ENCODE peak calls at places on chromosomes 6 and 20, in nine cellular contexts. B, F, G, J, Y, I, S, E and O are unnamed samples.

GRCh38 chr20:2005831-2006426 is 12.1 kb upstream of the PDYN start:
- DNase-seq in B (peak; percentile 67), F (no peak), G (no peak), J (peak; percentile 50), Y (peak; percentile 62), I (no peak), S (peak; percentile 16), E (peak; percentile 54), O (no peak)

GRCh38 chr6:33123732-33124524 is 48.1 kb downstream of the HLA-DPB1 start:
- DNase-seq in B (no peak), F (no peak), G (peak; percentile 10), J (peak; percentile 37), Y (no peak), I (no peak), S (no peak), E (no peak), O (no peak)

GRCh38 chr20:31824125-31824485 is 4.9 kb downstream of the MYLK2 start:
- DNase-seq in B (no peak), F (no peak), G (no peak), J (no peak), Y (no peak), I (no peak), S (no peak), E (no peak), O (no peak)

GRCh38 chr20:64033981-64034493 is 1.9 kb upstream of the C20orf204 start:
- DNase-seq in B (no peak), F (peak; percentile 82), G (no peak), J (peak; percentile 16), Y (no peak), I (no peak), S (no peak), E (no peak), O (no peak)

GRCh38 chr20:3646651-3647050 is 16.5 kb downstream of the GFRA4 start:
- DNase-seq in B (no peak), F (no peak), G (no peak), J (no peak), Y (no peak), I (no peak), S (no peak), E (no peak), O (no peak)

GRCh38 chr6:126529605-126530004 is 189.7 kb downstream of the CENPW start:
- DNase-seq in B (no peak), F (no peak), G (no peak), J (no peak), Y (no peak), I (no peak), S (no peak), E (no peak), O (no peak)

GRCh38 chr6:79544299-79544927 is 7.2 kb upstream of the LCA5 start:
- DNase-seq in B (no peak), F (no peak), G (no peak), J (peak; percentile 56), Y (no peak), I (no peak), S (no peak), E (peak; percentile 54), O (no peak)

GRCh38 chr6:93823489-93823888 is 404.1 kb upstream of the EPHA7 start:
- DNase-seq in B (no peak), F (no peak), G (no peak), J (no peak), Y (no peak), I (no peak), S (no peak), E (no peak), O (no peak)

GRCh38 chr6:40425192-40425919 is 161.8 kb downstream of the LRFN2 start:
- DNase-seq in B (peak; percentile 30), F (peak; percentile 80), G (no peak), J (no peak), Y (peak; percentile 40), I (no peak), S (no peak), E (no peak), O (no peak)

GRCh38 chr6:97215157-97215769 is 67.8 kb downstream of the MMS22L start:
- DNase-seq in B (no peak), F (no peak), G (peak; percentile 0), J (peak; percentile 77), Y (no peak), I (no peak), S (no peak), E (peak; percentile 8), O (no peak)

GRCh38 chr6:65979120-65979519 is 272.1 kb upstream of the EYS start:
- DNase-seq in B (no peak), F (no peak), G (no peak), J (peak; percentile 2), Y (no peak), I (no peak), S (no peak), E (no peak), O (no peak)

GRCh38 chr6:12066297-12066696 is 54.2 kb downstream of the HIVEP1 start:
- DNase-seq in B (no peak), F (no peak), G (no peak), J (peak; percentile 47), Y (no peak), I (no peak), S (no peak), E (no peak), O (no peak)

GRCh38 chr20:25043499-25044260 is 14.3 kb downstream of the ACSS1 start:
- DNase-seq in B (no peak), F (peak; percentile 61), G (no peak), J (no peak), Y (no peak), I (no peak), S (no peak), E (no peak), O (no peak)
- H3K4me1 ChIP-seq in B (peaks cover 97% of the 10 kb centered on the region), F (peaks cover 58% of the 10 kb centered on the region), G (no peaks in the 10 kb centered on the region), J (peaks cover 10% of the 10 kb centered on the region), Y (peaks cover 98% of the 10 kb centered on the region), I (peaks cover 61% of the 10 kb centered on the region), S (peaks cover 39% of the 10 kb centered on the region), E (peaks cover 14% of the 10 kb centered on the region), O (no peaks in the 10 kb centered on the region)

GRCh38 chr6:118905084-118905483 is 11.1 kb downstream of the ASF1A start:
- DNase-seq in B (no peak), F (no peak), G (no peak), J (no peak), Y (no peak), I (no peak), S (no peak), E (no peak), O (no peak)

GRCh38 chr6:118908441-118908840 is 14.5 kb downstream of the ASF1A start:
- DNase-seq in B (no peak), F (no peak), G (no peak), J (no peak), Y (no peak), I (no peak), S (no peak), E (no peak), O (no peak)

GRCh38 chr6:118903134-118903533 is 9.2 kb downstream of the ASF1A start:
- DNase-seq in B (no peak), F (no peak), G (no peak), J (no peak), Y (no peak), I (no peak), S (no peak), E (no peak), O (no peak)

GRCh38 chr6:118903691-118904090 is 9.7 kb downstream of the ASF1A start:
- DNase-seq in B (no peak), F (no peak), G (no peak), J (no peak), Y (no peak), I (no peak), S (no peak), E (no peak), O (no peak)

GRCh38 chr6:118905851-118906250 is 11.9 kb downstream of the ASF1A start:
- DNase-seq in B (no peak), F (no peak), G (no peak), J (no peak), Y (no peak), I (no peak), S (no peak), E (no peak), O (no peak)
- H3K4me3 ChIP-seq in B (no peak overlapping the region), F (no peak overlapping the region), G (no peak overlapping the region), J (no peak overlapping the region), Y (no peak overlapping the region), I (no peak overlapping the region), S (no peak overlapping the region), E (no peak overlapping the region), O (no peak overlapping the region)

GRCh38 chr20:17875106-17875980 is 93.3 kb downstream of the SNX5 start:
- DNase-seq in B (no peak), F (peak; percentile 92), G (no peak), J (peak; percentile 93), Y (peak; percentile 45), I (no peak), S (no peak), E (no peak), O (no peak)
- H3K27ac ChIP-seq in B (no peak overlapping the region), F (peak overlapping the region; percentile 77), G (peak overlapping the region; percentile 65), J (peak overlapping the region; percentile 70), Y (peak overlapping the region; percentile 54), I (no peak overlapping the region), S (no peak overlapping the region), E (no peak overlapping the region), O (no peak overlapping the region)

GRCh38 chr6:7161845-7162244 is 54.1 kb downstream of the RREB1 start:
- DNase-seq in B (no peak), F (no peak), G (no peak), J (no peak), Y (no peak), I (no peak), S (no peak), E (no peak), O (no peak)

GRCh38 chr6:7161253-7161623 is 53.5 kb downstream of the RREB1 start:
- DNase-seq in B (no peak), F (no peak), G (no peak), J (no peak), Y (no peak), I (no peak), S (no peak), E (no peak), O (no peak)

GRCh38 chr6:7157752-7158616 is 50.2 kb downstream of the RREB1 start:
- DNase-seq in B (no peak), F (no peak), G (no peak), J (no peak), Y (no peak), I (no peak), S (no peak), E (no peak), O (no peak)

GRCh38 chr6:7156666-7157278 is 49.0 kb downstream of the RREB1 start:
- DNase-seq in B (no peak), F (no peak), G (no peak), J (peak; percentile 52), Y (no peak), I (no peak), S (no peak), E (no peak), O (no peak)

DNA sequence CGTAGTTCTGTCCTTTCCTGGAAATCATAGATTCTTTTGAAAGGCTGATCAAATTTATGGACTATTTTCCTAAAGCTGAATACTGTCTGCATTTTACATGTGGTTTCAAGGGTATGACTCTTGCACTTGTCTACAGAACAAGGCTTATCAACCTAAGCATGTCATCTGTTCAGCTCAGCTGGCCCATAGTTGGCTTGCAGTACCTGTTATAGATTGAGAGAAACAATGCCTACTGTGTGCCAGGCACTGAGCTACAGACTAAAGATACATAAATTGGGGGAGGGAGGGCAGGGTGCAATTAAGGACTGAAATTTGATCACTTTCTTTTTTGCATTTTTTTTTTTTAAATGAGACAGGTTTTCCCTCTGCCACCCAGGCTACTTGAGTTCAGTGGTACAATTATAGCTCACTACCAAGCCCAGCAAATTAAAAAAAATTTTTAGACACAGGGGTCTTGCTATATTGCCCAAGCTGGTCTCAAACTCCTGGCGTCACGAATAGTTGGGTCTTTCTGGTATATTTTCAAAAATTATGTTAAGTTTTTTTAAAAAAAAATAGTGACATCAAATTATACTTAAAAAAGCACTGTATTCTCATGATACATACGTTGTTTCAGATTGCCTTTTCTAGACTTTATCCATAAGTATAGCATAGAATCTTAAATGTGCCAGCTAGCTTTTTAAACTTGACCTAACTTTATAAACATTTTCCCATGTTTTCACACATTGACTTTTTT is 52.2 kb downstream of the RREB1 start:
- DNase-seq in B (no peak), F (no peak), G (no peak), J (no peak), Y (no peak), I (no peak), S (no peak), E (no peak), O (no peak)
- H3K4me1 ChIP-seq in B (peaks cover 74% of the 10 kb centered on the region), F (peaks cover 42% of the 10 kb centered on the region), G (peaks cover 33% of the 10 kb centered on the region), J (peaks cover 30% of the 10 kb centered on the region), Y (peaks cover 95% of the 10 kb centered on the region), I (peaks cover 31% of the 10 kb centered on the region), S (peaks cover 40% of the 10 kb centered on the region), E (peaks cover 34% of the 10 kb centered on the region), O (peaks cover 70% of the 10 kb centered on the region)